ENCODE peak calls at places on chromosomes 2 and 18, in four cellular contexts. M is stimulated activated CD8-positive, alpha-beta memory T cell treated with anti-CD3 and anti-CD28 coated beads, Interleukin-15, amount 100 ng/mL, for 4 hours; N is AG04450; Y is CD4-positive, alpha-beta T cell. T is an unnamed sample.

GRCh38 chr2:145199052-145199451 is 679.1 kb upstream of the ZEB2 start:
- DNase-seq in M (no peak), N (no peak), Y (no peak), T (no peak)

GRCh38 chr2:237315170-237315880 is 98.6 kb downstream of the COL6A3 start:
- DNase-seq in M (no peak), N (peak; percentile 94), Y (no peak), T (no peak)

GRCh38 chr2:230734247-230735175 is 21.9 kb downstream of the CAB39 start:
- DNase-seq in M (no peak), N (no peak), Y (no peak), T (no peak)

GRCh38 chr2:30208453-30208852 is 22.9 kb upstream of the LBH start:
- DNase-seq in M (no peak), N (peak; percentile 73), Y (no peak), T (no peak)

GRCh38 chr2:123495241-123495640 is 529.8 kb upstream of the CNTNAP5 start:
- DNase-seq in M (no peak), N (no peak), Y (no peak), T (no peak)

GRCh38 chr18:39966275-39966674 is 1988.8 kb upstream of the PIK3C3 start:
- DNase-seq in M (no peak), N (no peak), Y (no peak), T (no peak)

GRCh38 chr2:202171246-202171833 is 67.1 kb downstream of the SUMO1 start:
- DNase-seq in M (no peak), N (no peak), Y (no peak), T (no peak)

GRCh38 chr2:29663266-29663665 is 258.1 kb downstream of the ALK start:
- DNase-seq in M (no peak), N (no peak), Y (no peak), T (no peak)

GRCh38 chr2:120740765-120741513 is 5.3 kb downstream of the GLI2 start:
- DNase-seq in M (no peak), N (no peak), Y (no peak), T (no peak)

GRCh38 chr2:73969356-73969755 is 15.4 kb upstream of the TET3 start:
- DNase-seq in M (no peak), N (no peak), Y (no peak), T (no peak)

GRCh38 chr2:102753563-102754159 is 8.2 kb upstream of the TMEM182 start:
- DNase-seq in M (no peak), N (no peak), Y (no peak), T (no peak)

GRCh38 chr2:80856227-80856626 is 551.7 kb upstream of the LRRTM1 start:
- DNase-seq in M (no peak), N (no peak), Y (no peak), T (no peak)

GRCh38 chr2:102103992-102104871 is 38.3 kb upstream of the IL1R1 start:
- DNase-seq in M (peak; percentile 26), N (no peak), Y (no peak), T (peak; percentile 11)

GRCh38 chr18:25875574-25875973 is 214.8 kb downstream of the SS18 start:
- DNase-seq in M (no peak), N (no peak), Y (no peak), T (no peak)

GRCh38 chr2:191064590-191064989 is 50.6 kb upstream of the STAT1 start:
- DNase-seq in M (no peak), N (no peak), Y (no peak), T (peak; percentile 7)

GRCh38 chr2:12766421-12766879 is 49.7 kb downstream of the TRIB2 start:
- DNase-seq in M (no peak), N (no peak), Y (no peak), T (no peak)

GRCh38 chr2:74481961-74482800 is 617 bp downstream of the CCDC142 start:
- DNase-seq in M (peak; percentile 28), N (no peak), Y (no peak), T (peak; percentile 38)

GRCh38 chr2:235670974-235671787 is 177.3 kb downstream of the AGAP1 start:
- DNase-seq in M (no peak), N (no peak), Y (no peak), T (no peak)

T was measured in activated CD8-positive, alpha-beta memory T cell treated with anti-CD3 and anti-CD28 coated beads for 1 hour.